ENCODE peak calls at places on chromosomes 3 and 15, in five cellular contexts. Z, P, R, J and O are unnamed samples.
A peak's percentile ranks its signal among the peaks of the same experiment; 100 is the strongest.

GRCh38 chr15:91857772-91858171 is 4.3 kb downstream of the SLCO3A1 start:
- DNase-seq in R (no peak), Z (no peak), P (no peak), J (no peak), O (no peak)

GRCh38 chr3:195080125-195080524 is 190.8 kb downstream of the XXYLT1 start:
- DNase-seq in J (no peak), Z (no peak), R (no peak), P (no peak), O (no peak)

GRCh38 chr3:136366289-136366688 is 116.1 kb downstream of the PCCB start:
- DNase-seq in Z (no peak), R (no peak), P (no peak), J (no peak), O (no peak)

GRCh38 chr15:74175271-74176191 is 2.0 kb downstream of the ISLR start:
- DNase-seq in R (no peak), P (no peak), Z (no peak), J (no peak), O (peak; percentile 63)

GRCh38 chr3:147189016-147189415 is 217.3 kb downstream of the ZIC4 start:
- DNase-seq in R (no peak), P (no peak), J (no peak), Z (no peak), O (no peak)

GRCh38 chr15:99371180-99372103 is 120.2 kb downstream of the LRRC28 start:
- DNase-seq in P (no peak), Z (no peak), J (no peak), R (no peak), O (no peak)

GRCh38 chr15:90191795-90192494 is 9.2 kb upstream of the SEMA4B start:
- DNase-seq in J (peak; percentile 91), R (peak; percentile 16), Z (no peak), P (peak; percentile 63), O (peak; percentile 95)

GRCh38 chr3:149620291-149621020 is 37.4 kb downstream of the WWTR1 start:
- DNase-seq in R (no peak), Z (no peak), J (no peak), P (no peak), O (no peak)

GRCh38 chr15:68272797-68273271 is 4.7 kb upstream of the FEM1B start:
- DNase-seq in J (no peak), R (no peak), Z (no peak), P (no peak), O (no peak)

DNA sequence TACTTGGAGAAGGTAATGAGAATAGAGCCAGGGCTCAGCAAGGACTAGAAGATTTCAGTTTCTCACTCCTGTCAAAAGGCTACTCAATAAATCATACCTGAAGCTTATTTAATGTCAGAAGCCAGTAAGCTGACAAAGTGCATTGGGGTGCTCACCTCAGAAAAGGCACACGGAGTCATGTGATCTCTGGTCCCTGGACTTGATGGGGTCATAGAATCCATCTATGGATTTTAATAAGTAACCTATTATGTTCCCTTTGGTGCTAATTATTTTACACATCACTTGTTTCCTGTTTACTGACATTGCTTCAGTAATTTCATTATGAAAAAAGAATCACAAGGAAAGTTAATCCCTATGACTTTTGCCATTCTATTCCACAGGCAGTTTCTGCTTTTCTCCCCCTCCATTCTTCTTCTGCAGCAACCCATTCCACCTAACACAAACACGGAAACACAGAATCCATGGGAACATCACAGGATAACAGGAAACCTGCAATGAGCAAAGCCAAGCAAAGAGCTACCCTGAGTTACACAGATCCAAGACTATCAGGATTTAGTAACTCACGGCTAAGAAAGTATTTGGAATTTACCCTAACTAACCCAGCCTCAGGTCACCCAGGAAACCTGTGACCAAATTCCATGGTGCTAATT is 159.6 kb downstream of the MEIS2 start:
- DNase-seq in P (no peak), Z (no peak), R (no peak), J (no peak), O (no peak)
- H3K4me3 ChIP-seq in P (no peak overlapping the region), Z (no peak overlapping the region), R (no peak overlapping the region), J (no peak overlapping the region), O (no peak overlapping the region)

GRCh38 chr15:59703979-59704796 is 15.1 kb upstream of the BNIP2 start:
- DNase-seq in P (no peak), J (no peak), Z (no peak), R (no peak), O (no peak)

GRCh38 chr15:59696332-59696731 is 7.2 kb upstream of the BNIP2 start:
- DNase-seq in J (no peak), P (no peak), R (no peak), Z (no peak), O (no peak)

GRCh38 chr15:59702351-59702750 is 13.2 kb upstream of the BNIP2 start:
- DNase-seq in Z (no peak), P (no peak), R (no peak), J (no peak), O (no peak)

GRCh38 chr15:59701880-59702279 is 12.8 kb upstream of the BNIP2 start:
- DNase-seq in P (no peak), J (no peak), R (no peak), Z (no peak), O (no peak)

DNA sequence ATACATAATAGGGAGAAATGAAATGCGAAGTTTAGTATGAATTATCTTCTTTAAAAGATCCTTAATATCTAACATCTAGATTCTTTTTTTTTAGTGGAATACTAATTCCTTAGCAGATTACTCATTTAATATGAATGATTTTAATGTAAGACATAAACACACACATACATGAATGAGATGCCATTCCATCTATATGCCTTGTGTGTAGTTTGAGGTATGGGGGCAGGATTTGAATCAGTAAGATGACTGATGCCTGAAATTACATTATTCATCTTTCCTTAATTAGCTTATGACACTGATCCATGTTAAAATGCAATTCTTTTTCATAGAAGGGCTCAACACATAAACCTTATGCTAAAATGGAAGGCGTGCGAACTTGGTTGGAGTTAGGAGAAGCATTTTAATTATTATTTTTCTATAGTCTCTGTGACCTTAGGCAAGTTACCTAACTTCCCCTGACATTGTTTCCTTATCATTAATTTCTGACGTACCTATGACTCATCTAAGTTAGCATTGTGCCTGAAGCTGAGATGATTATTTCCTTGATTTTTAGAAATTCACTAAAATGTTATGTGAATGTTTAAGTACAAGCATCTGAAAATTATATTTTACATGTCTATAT is 10.8 kb upstream of the BNIP2 start:
- DNase-seq in J (no peak), R (no peak), Z (no peak), P (no peak), O (no peak)
- TF ChIP-seq POLR2AphosphoS5 in J (no peak), R (no peak), Z (no peak), P (no peak), O (no peak)

DNA sequence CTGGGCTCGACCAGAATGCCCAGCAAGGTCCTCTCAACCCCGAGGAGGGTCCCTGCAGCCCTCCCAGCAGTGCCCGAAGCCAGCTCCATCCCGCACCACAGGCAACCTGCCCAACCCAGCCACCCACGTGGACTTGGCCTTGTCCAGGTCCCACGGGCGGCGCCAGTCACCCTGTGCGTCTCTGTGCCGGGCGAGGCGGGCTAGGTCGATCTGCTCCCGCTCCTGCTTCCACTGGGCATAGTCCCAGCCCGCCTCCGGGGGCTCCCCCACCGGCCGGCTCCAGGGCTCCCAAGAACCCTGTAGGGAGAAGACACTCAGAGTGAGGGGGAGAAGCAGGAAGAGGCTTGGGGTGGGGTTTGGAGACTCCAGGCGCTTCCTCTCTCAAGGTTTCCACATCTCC is 3.1 kb downstream of the CCDC9B start:
- DNase-seq in R (no peak), P (no peak), Z (no peak), J (no peak), O (peak; percentile 84)
- H3K4me3 ChIP-seq in R (no peak overlapping the region), P (no peak overlapping the region), Z (no peak overlapping the region), J (no peak overlapping the region), O (peak overlapping the region; percentile 64)

DNA sequence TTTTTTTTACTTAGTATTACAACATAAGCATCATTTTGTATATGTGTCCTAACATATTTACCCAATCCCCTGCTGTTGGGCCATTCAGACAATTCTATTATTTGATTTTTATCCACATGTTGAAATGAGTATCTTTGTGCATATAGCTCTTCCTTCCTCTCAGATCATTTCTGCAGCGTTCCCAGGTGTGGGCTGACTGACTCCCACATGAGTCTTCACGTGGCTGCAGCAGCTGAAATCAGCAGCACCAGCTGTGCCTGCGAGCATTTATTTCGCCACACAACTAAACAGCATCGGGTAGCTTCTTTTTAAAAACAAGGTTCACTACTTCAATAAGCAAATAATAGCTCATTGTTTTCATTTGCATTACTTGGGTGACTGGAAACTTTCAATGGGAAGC is 44.5 kb upstream of the PDE8A start:
- DNase-seq in Z (no peak), P (no peak), J (no peak), R (no peak), O (peak; percentile 9)
- TF ChIP-seq POLR2AphosphoS5 in Z (no peak), P (peak; percentile 80), J (no peak), R (no peak), O (no peak)

DNA sequence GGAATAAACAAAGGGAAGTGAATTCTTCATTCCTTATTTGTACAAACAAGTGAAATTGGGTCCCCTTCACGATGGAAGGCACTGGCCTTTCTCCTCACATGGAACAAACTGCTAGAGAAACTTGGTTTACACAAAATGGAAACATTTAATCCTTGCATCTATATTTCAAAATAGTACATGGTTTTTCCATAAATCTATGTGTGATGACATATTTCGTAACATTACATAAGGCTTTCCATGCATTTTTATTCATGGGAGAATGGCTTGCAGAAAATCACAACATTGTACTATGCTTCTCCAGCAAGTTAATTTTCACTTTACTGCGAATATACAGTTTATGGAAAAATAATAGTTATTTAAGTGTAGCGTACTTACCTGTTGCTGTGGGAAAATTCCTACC is 81.0 kb upstream of the CDIN1 start:
- DNase-seq in P (no peak), R (no peak), Z (no peak), J (no peak), O (no peak)
- H3K4me3 ChIP-seq in P (no peak overlapping the region), R (no peak overlapping the region), Z (peak overlapping the region; percentile 18), J (no peak overlapping the region), O (no peak overlapping the region)

DNA sequence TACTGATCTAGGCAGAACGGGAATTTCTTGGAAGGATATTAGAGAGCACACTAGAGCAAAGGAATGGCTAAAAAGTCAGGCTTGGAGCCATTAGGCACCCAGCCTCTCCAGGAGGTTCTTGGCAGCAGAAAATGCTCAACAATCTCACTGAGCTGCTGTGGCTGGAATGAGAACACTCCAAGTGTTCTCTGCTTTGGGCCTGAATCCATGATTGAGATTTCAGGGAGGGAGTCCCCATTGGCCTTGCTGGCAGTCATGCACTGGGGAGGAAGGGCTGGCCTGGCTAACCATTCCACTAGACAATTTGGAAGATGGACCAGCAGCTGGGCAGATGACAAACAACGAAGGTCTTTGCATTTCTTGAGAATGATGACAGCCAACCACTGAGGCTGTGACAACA is 362.6 kb downstream of the SHQ1 start:
- DNase-seq in R (no peak), P (no peak), Z (no peak), J (no peak), O (no peak)
- TF ChIP-seq POLR2AphosphoS5 in R (no peak), P (no peak), Z (no peak), J (no peak), O (no peak)

DNA sequence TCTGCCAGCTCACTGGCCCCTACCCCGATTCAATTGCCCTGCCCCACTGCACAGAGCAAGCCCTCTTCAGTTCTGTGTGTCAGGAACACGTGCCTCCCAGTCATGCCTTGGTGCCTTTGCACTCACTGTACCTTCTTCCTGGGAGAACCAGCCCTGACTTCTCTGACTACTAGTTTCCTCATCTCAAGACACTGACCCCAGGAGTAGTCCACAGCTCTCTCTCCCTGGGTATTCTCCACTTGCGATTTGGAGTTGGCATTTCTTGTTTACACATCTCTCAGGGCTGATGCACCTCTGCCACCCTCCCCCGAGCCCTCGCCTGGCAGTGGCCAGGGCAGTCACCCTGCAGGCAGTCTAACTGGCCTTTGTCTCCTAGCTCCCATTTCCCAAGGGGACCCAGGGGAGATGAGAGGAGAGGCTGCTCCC is 5.7 kb downstream of the CISH start:
- DNase-seq in Z (no peak), J (no peak), P (no peak), R (no peak), O (no peak)
- H3K4me3 ChIP-seq in Z (no peak overlapping the region), J (no peak overlapping the region), P (no peak overlapping the region), R (no peak overlapping the region), O (no peak overlapping the region)